ENCODE peak calls at places on chromosomes 5 and 9, in seven cellular contexts. One of them, this sample, is unnamed.

GRCh38 chr5:134438641-134439621 is 27.2 kb upstream of the CDKN2AIPNL start:
- DNase-seq in transverse colon: peak; percentile 75
- DNase-seq in CD4-positive, alpha-beta T cell: no peak
- DNase-seq in NCI-H1105: peak; percentile 71
- DNase-seq in ecto neural progenitor cell: no peak
- DNase-seq in HS-5: peak; percentile 89
- DNase-seq in RPMI7951: peak; percentile 79
- DNase-seq in this sample: peak; percentile 80

GRCh38 chr5:74679968-74680367 is 5.1 kb upstream of the HEXB start:
- DNase-seq in transverse colon: no peak
- DNase-seq in CD4-positive, alpha-beta T cell: no peak
- DNase-seq in NCI-H1105: no peak
- DNase-seq in ecto neural progenitor cell: no peak
- DNase-seq in HS-5: no peak
- DNase-seq in RPMI7951: no peak
- DNase-seq in this sample: no peak

GRCh38 chr5:130652178-130652577 is 512.9 kb downstream of the HINT1 start:
- DNase-seq in transverse colon: no peak
- DNase-seq in CD4-positive, alpha-beta T cell: no peak
- DNase-seq in NCI-H1105: no peak
- DNase-seq in ecto neural progenitor cell: no peak
- DNase-seq in HS-5: peak; percentile 82
- DNase-seq in RPMI7951: peak; percentile 42
- DNase-seq in this sample: no peak

GRCh38 chr5:137737349-137738256 is 1.7 kb upstream of the KLHL3 start:
- DNase-seq in transverse colon: peak; percentile 47
- DNase-seq in CD4-positive, alpha-beta T cell: no peak
- DNase-seq in NCI-H1105: no peak
- DNase-seq in ecto neural progenitor cell: no peak
- DNase-seq in HS-5: peak; percentile 38
- DNase-seq in RPMI7951: peak; percentile 59
- DNase-seq in this sample: peak; percentile 58

GRCh38 chr5:139523635-139524445 is 37.3 kb upstream of the UBE2D2 start:
- DNase-seq in transverse colon: peak; percentile 26
- DNase-seq in CD4-positive, alpha-beta T cell: no peak
- DNase-seq in NCI-H1105: no peak
- DNase-seq in ecto neural progenitor cell: no peak
- DNase-seq in HS-5: no peak
- DNase-seq in RPMI7951: no peak
- DNase-seq in this sample: no peak

GRCh38 chr9:129323376-129323998 is 145.4 kb upstream of the IER5L start:
- DNase-seq in transverse colon: no peak
- DNase-seq in CD4-positive, alpha-beta T cell: no peak
- DNase-seq in NCI-H1105: no peak
- DNase-seq in ecto neural progenitor cell: no peak
- DNase-seq in HS-5: no peak
- DNase-seq in RPMI7951: no peak
- DNase-seq in this sample: no peak

GRCh38 chr5:154384480-154385235 is 61.1 kb upstream of the SAP30L start:
- DNase-seq in transverse colon: peak; percentile 35
- DNase-seq in CD4-positive, alpha-beta T cell: no peak
- DNase-seq in NCI-H1105: no peak
- DNase-seq in ecto neural progenitor cell: no peak
- DNase-seq in HS-5: no peak
- DNase-seq in RPMI7951: no peak
- DNase-seq in this sample: no peak

GRCh38 chr5:14097998-14098471 is 45.1 kb upstream of the TRIO start:
- DNase-seq in transverse colon: no peak
- DNase-seq in CD4-positive, alpha-beta T cell: no peak
- DNase-seq in NCI-H1105: no peak
- DNase-seq in ecto neural progenitor cell: no peak
- DNase-seq in HS-5: peak; percentile 95
- DNase-seq in RPMI7951: no peak
- DNase-seq in this sample: no peak

GRCh38 chr5:17365326-17365725 is 132.7 kb upstream of the TAF11L2 start:
- DNase-seq in transverse colon: no peak
- DNase-seq in CD4-positive, alpha-beta T cell: no peak
- DNase-seq in NCI-H1105: no peak
- DNase-seq in ecto neural progenitor cell: no peak
- DNase-seq in HS-5: no peak
- DNase-seq in RPMI7951: no peak
- DNase-seq in this sample: no peak

GRCh38 chr5:119327018-119327417 is 28.8 kb upstream of the TNFAIP8 start:
- DNase-seq in transverse colon: peak; percentile 20
- DNase-seq in CD4-positive, alpha-beta T cell: no peak
- DNase-seq in NCI-H1105: no peak
- DNase-seq in ecto neural progenitor cell: no peak
- DNase-seq in HS-5: no peak
- DNase-seq in RPMI7951: no peak
- DNase-seq in this sample: peak; percentile 47

GRCh38 chr5:72167257-72167656 is 60.0 kb downstream of the MAP1B start:
- DNase-seq in transverse colon: no peak
- DNase-seq in CD4-positive, alpha-beta T cell: no peak
- DNase-seq in NCI-H1105: no peak
- DNase-seq in ecto neural progenitor cell: no peak
- DNase-seq in HS-5: no peak
- DNase-seq in RPMI7951: no peak
- DNase-seq in this sample: no peak

GRCh38 chr9:115144706-115145105 is 26.7 kb upstream of the TNC start:
- DNase-seq in transverse colon: no peak
- DNase-seq in CD4-positive, alpha-beta T cell: no peak
- DNase-seq in NCI-H1105: no peak
- DNase-seq in ecto neural progenitor cell: no peak
- DNase-seq in HS-5: no peak
- DNase-seq in RPMI7951: peak; percentile 33
- DNase-seq in this sample: peak; percentile 41

GRCh38 chr9:126750941-126751725 is 53.7 kb upstream of the ZBTB43 start:
- DNase-seq in transverse colon: no peak
- DNase-seq in CD4-positive, alpha-beta T cell: no peak
- DNase-seq in NCI-H1105: no peak
- DNase-seq in ecto neural progenitor cell: no peak
- DNase-seq in HS-5: no peak
- DNase-seq in RPMI7951: no peak
- DNase-seq in this sample: no peak

GRCh38 chr9:113986931-113987330 is 91.2 kb downstream of the AMBP start:
- DNase-seq in transverse colon: no peak
- DNase-seq in CD4-positive, alpha-beta T cell: no peak
- DNase-seq in NCI-H1105: no peak
- DNase-seq in ecto neural progenitor cell: no peak
- DNase-seq in HS-5: no peak
- DNase-seq in RPMI7951: no peak
- DNase-seq in this sample: no peak

GRCh38 chr5:68011801-68012200 is 203.8 kb upstream of the PIK3R1 start:
- DNase-seq in transverse colon: no peak
- DNase-seq in CD4-positive, alpha-beta T cell: no peak
- DNase-seq in NCI-H1105: no peak
- DNase-seq in ecto neural progenitor cell: no peak
- DNase-seq in HS-5: no peak
- DNase-seq in RPMI7951: peak; percentile 65
- DNase-seq in this sample: peak; percentile 21

GRCh38 chr9:69476016-69476415 is 151.0 kb downstream of the ENTREP1 start:
- DNase-seq in transverse colon: no peak
- DNase-seq in CD4-positive, alpha-beta T cell: no peak
- DNase-seq in NCI-H1105: no peak
- DNase-seq in ecto neural progenitor cell: no peak
- DNase-seq in HS-5: no peak
- DNase-seq in RPMI7951: peak; percentile 3
- DNase-seq in this sample: no peak

GRCh38 chr5:91425046-91425445 is 41.9 kb upstream of the ARRDC3 start:
- DNase-seq in transverse colon: no peak
- DNase-seq in CD4-positive, alpha-beta T cell: no peak
- DNase-seq in NCI-H1105: no peak
- DNase-seq in ecto neural progenitor cell: no peak
- DNase-seq in HS-5: no peak
- DNase-seq in RPMI7951: no peak
- DNase-seq in this sample: no peak

GRCh38 chr9:137138058-137138697 is 776 bp upstream of the GRIN1 start:
- DNase-seq in transverse colon: no peak
- DNase-seq in CD4-positive, alpha-beta T cell: no peak
- DNase-seq in NCI-H1105: no peak
- DNase-seq in ecto neural progenitor cell: no peak
- DNase-seq in HS-5: no peak
- DNase-seq in RPMI7951: no peak
- DNase-seq in this sample: peak; percentile 62

GRCh38 chr9:70924905-70925547 is 196.4 kb downstream of the TRPM3 start:
- DNase-seq in transverse colon: peak; percentile 27
- DNase-seq in CD4-positive, alpha-beta T cell: no peak
- DNase-seq in NCI-H1105: peak; percentile 63
- DNase-seq in ecto neural progenitor cell: no peak
- DNase-seq in HS-5: peak; percentile 78
- DNase-seq in RPMI7951: peak; percentile 53
- DNase-seq in this sample: peak; percentile 78

This sample was measured in Daoy.